ENCODE peak calls at places on chromosomes 2 and 18, in nine cellular contexts. P is germinal center, E is AML-193, A is adrenal gland, G is right cardiac atrium, L is omental fat pad, H is nucleus accumbens, R is smooth muscle cell of the brain vasculature, T is glutamatergic neuron. Y is an unnamed sample.

GRCh38 chr2:241944821-241945220 is 75.3 kb downstream of the RTP5 start:
- DNase-seq in E (no peak), P (no peak), H (no peak), A (no peak), T (no peak), L (no peak), G (no peak), R (no peak), Y (no peak)

GRCh38 chr2:170821631-170822291 is 5.1 kb downstream of the GAD1 start:
- DNase-seq in T (no peak), A (no peak), R (no peak), H (no peak), E (no peak), L (no peak), G (no peak), P (no peak), Y (no peak)

GRCh38 chr2:120175000-120175581 is 48.1 kb downstream of the TMEM185B start:
- DNase-seq in R (peak), E (peak), T (no peak), P (peak), G (no peak), L (no peak), A (peak), H (no peak), Y (peak)

GRCh38 chr18:32257073-32257780 is 67.4 kb downstream of the MEP1B start:
- DNase-seq in A (no peak), H (no peak), G (no peak), R (no peak), T (no peak), L (no peak), P (no peak), E (no peak), Y (no peak)

GRCh38 chr18:58309610-58310239 is 265.7 kb downstream of the NEDD4L start:
- DNase-seq in E (no peak), H (no peak), A (no peak), P (no peak), T (no peak), G (no peak), L (no peak), R (no peak), Y (no peak)

GRCh38 chr18:21851327-21851961 is 110.9 kb downstream of the MIB1 start:
- DNase-seq in T (no peak), L (no peak), H (no peak), E (no peak), G (no peak), P (no peak), R (no peak), A (no peak), Y (no peak)

GRCh38 chr2:180203972-180204371 is 196.9 kb upstream of the CWC22 start:
- DNase-seq in P (no peak), G (peak), A (no peak), E (no peak), T (no peak), R (no peak), H (no peak), L (no peak), Y (no peak)

GRCh38 chr18:6557052-6557451 is 142.3 kb upstream of the L3MBTL4 start:
- DNase-seq in R (no peak), P (no peak), L (no peak), A (no peak), T (no peak), E (no peak), H (no peak), G (no peak), Y (no peak)

GRCh38 chr2:88210132-88211004 is 40.2 kb downstream of the THNSL2 start:
- DNase-seq in A (no peak), T (no peak), E (no peak), H (no peak), R (no peak), P (no peak), G (no peak), L (no peak), Y (no peak)

GRCh38 chr2:96931461-96931860 is 54.9 kb downstream of the FAM178B start:
- DNase-seq in P (no peak), E (no peak), H (no peak), L (no peak), A (no peak), G (no peak), R (no peak), T (no peak), Y (no peak)

GRCh38 chr18:22165603-22166069 is 3.8 kb upstream of the GATA6 start:
- DNase-seq in T (no peak), A (no peak), G (no peak), R (no peak), H (no peak), P (no peak), L (no peak), E (no peak), Y (no peak)

GRCh38 chr2:41937921-41938708 is 109.7 kb upstream of the PKDCC start:
- DNase-seq in R (no peak), L (no peak), E (no peak), G (peak), A (no peak), T (no peak), P (no peak), H (no peak), Y (no peak)

GRCh38 chr18:22674300-22674699 is 256.6 kb upstream of the CTAGE1 start:
- DNase-seq in E (no peak), A (peak), P (no peak), G (no peak), T (no peak), L (no peak), R (peak), H (no peak), Y (peak)

GRCh38 chr2:61426267-61426897 is 44.5 kb downstream of the USP34 start:
- DNase-seq in H (no peak), G (no peak), P (peak), A (no peak), L (no peak), E (peak), T (peak), R (no peak), Y (no peak)

GRCh38 chr2:232479341-232480200 is 8.1 kb downstream of the ECEL1 start:
- DNase-seq in H (no peak), T (peak), G (no peak), A (no peak), P (no peak), L (no peak), R (no peak), E (no peak), Y (no peak)

GRCh38 chr2:168993538-168993937 is 37.6 kb downstream of the ABCB11 start:
- DNase-seq in H (no peak), R (no peak), L (no peak), T (no peak), G (no peak), A (no peak), E (no peak), P (no peak), Y (no peak)

GRCh38 chr18:48222118-48222517 is 187.1 kb downstream of the ZBTB7C start:
- DNase-seq in P (no peak), A (peak), G (peak), E (peak), T (no peak), H (no peak), R (no peak), L (peak), Y (no peak)

GRCh38 chr2:208112969-208113368 is 11.4 kb downstream of the CRYGD start:
- DNase-seq in P (no peak), E (no peak), H (no peak), R (no peak), A (no peak), L (no peak), G (no peak), T (no peak), Y (no peak)

GRCh38 chr18:31610841-31611240 is 19.2 kb downstream of the TTR start:
- DNase-seq in H (no peak), T (peak), G (no peak), L (no peak), P (no peak), E (no peak), A (no peak), R (no peak), Y (no peak)

GRCh38 chr2:218645126-218645525 is 14.3 kb downstream of the ZNF142 start:
- DNase-seq in H (no peak), E (no peak), P (no peak), L (no peak), R (no peak), G (no peak), A (no peak), T (no peak), Y (no peak)

GRCh38 chr18:8480506-8481328 is 128.5 kb upstream of the RAB12 start:
- DNase-seq in L (no peak), E (no peak), A (peak), R (no peak), G (peak), P (no peak), T (peak), H (peak), Y (peak)

GRCh38 chr2:37768491-37768925 is 97.1 kb upstream of the CDC42EP3 start:
- DNase-seq in A (no peak), T (no peak), L (no peak), H (no peak), R (peak), P (no peak), G (no peak), E (no peak), Y (no peak)

GRCh38 chr2:235669983-235670962 is 176.4 kb downstream of the AGAP1 start:
- DNase-seq in A (peak), L (no peak), E (no peak), T (peak), G (peak), P (no peak), H (peak), R (no peak), Y (no peak)

GRCh38 chr18:31679133-31679731 is 5.1 kb downstream of the B4GALT6 start:
- DNase-seq in G (no peak), R (no peak), T (no peak), P (no peak), A (no peak), H (no peak), E (no peak), L (no peak), Y (peak)

GRCh38 chr18:59323931-59324622 is 5.6 kb upstream of the CPLX4 start:
- DNase-seq in P (no peak), H (no peak), G (no peak), T (no peak), A (no peak), R (no peak), L (no peak), E (no peak), Y (no peak)

GRCh38 chr2:50143822-50144575 is 887.9 kb downstream of the NRXN1 start:
- DNase-seq in R (no peak), A (peak), T (no peak), H (peak), E (peak), G (no peak), P (peak), L (no peak), Y (peak)

GRCh38 chr2:26724004-26724750 is 31.7 kb downstream of the KCNK3 start:
- DNase-seq in P (no peak), H (no peak), G (peak), R (peak), A (peak), L (no peak), T (no peak), E (no peak), Y (no peak)

GRCh38 chr2:127231130-127231865 is 11.2 kb upstream of the CYP27C1 start:
- DNase-seq in G (no peak), E (no peak), T (no peak), A (no peak), P (no peak), L (no peak), H (no peak), R (no peak), Y (no peak)

GRCh38 chr2:65608391-65608790 is 176.0 kb upstream of the SPRED2 start:
- DNase-seq in G (no peak), E (no peak), T (no peak), P (no peak), R (no peak), A (no peak), H (no peak), L (no peak), Y (no peak)

GRCh38 chr2:203451686-203452085 is 83.4 kb downstream of the RAPH1 start:
- DNase-seq in E (peak), H (no peak), P (no peak), G (no peak), T (no peak), A (no peak), L (no peak), R (no peak), Y (no peak)

GRCh38 chr18:55447672-55448018 is 140.3 kb downstream of the TCF4 start:
- DNase-seq in E (no peak), T (no peak), G (no peak), P (no peak), R (no peak), L (no peak), H (no peak), A (no peak), Y (no peak)

GRCh38 chr18:59002974-59003594 is 136.6 kb upstream of the SEC11C start:
- DNase-seq in R (no peak), H (no peak), A (no peak), L (no peak), E (no peak), T (no peak), G (no peak), P (no peak), Y (no peak)

GRCh38 chr2:12048551-12048950 is 302.1 kb downstream of the LPIN1 start:
- DNase-seq in L (no peak), G (no peak), P (peak), A (no peak), E (no peak), H (no peak), T (no peak), R (no peak), Y (no peak)

GRCh38 chr2:121388371-121388770 is 103.4 kb upstream of the TFCP2L1 start:
- DNase-seq in H (no peak), G (no peak), E (no peak), R (no peak), L (no peak), P (no peak), A (no peak), T (no peak), Y (no peak)

GRCh38 chr2:15670469-15670868 is 78.8 kb downstream of the DDX1 start:
- DNase-seq in T (no peak), G (no peak), E (no peak), H (no peak), R (no peak), P (no peak), A (no peak), L (no peak), Y (no peak)

GRCh38 chr2:28224648-28225471 is 167.8 kb upstream of the FOSL2 start:
- DNase-seq in P (no peak), A (no peak), G (no peak), R (peak), E (no peak), T (no peak), L (no peak), H (no peak), Y (no peak)

GRCh38 chr2:19048593-19049264 is 309.7 kb downstream of the OSR1 start:
- DNase-seq in A (no peak), L (peak), H (no peak), R (no peak), T (no peak), E (no peak), P (no peak), G (peak), Y (no peak)